ENCODE peak calls at places on chromosomes 16 and 17, in seven cellular contexts. S is mesenchymal stem cell, Z is fibroblast of mammary gland, T is MG63, R is choroid plexus epithelial cell, N is heart left ventricle, G is astrocyte of the cerebellum. M is an unnamed sample.
A peak's percentile ranks its signal among the peaks of the same experiment; 100 is the strongest.

GRCh38 chr17:45143767-45144198 is 4.5 kb upstream of the HEXIM1 start:
- DNase-seq in S (peak; percentile 57), Z (peak; percentile 92), T (peak; percentile 81), R (peak; percentile 85), N (peak; percentile 95), G (no peak), M (no peak)

GRCh38 chr16:21593530-21594289 is 5.7 kb upstream of the METTL9 start:
- DNase-seq in S (no peak), Z (no peak), T (no peak), R (no peak), N (no peak), G (no peak), M (no peak)

GRCh38 chr17:51128089-51128488 is 7.4 kb upstream of the SPAG9 start:
- DNase-seq in S (peak; percentile 45), Z (no peak), T (no peak), R (no peak), N (no peak), G (no peak), M (no peak)

GRCh38 chr16:12349950-12350842 is 373.7 kb downstream of the SNX29 start:
- DNase-seq in S (no peak), Z (no peak), T (no peak), R (no peak), N (no peak), G (no peak), M (no peak)

GRCh38 chr16:3087836-3088235 is 11.3 kb downstream of the ZSCAN10 start:
- DNase-seq in S (no peak), Z (no peak), T (no peak), R (no peak), N (peak; percentile 73), G (no peak), M (no peak)

GRCh38 chr17:63140255-63140654 is 174.2 kb downstream of the TANC2 start:
- DNase-seq in S (peak; percentile 66), Z (peak; percentile 57), T (no peak), R (peak; percentile 77), N (no peak), G (peak; percentile 9), M (no peak)

GRCh38 chr17:31085563-31085962 is 9.2 kb upstream of the NF1 start:
- DNase-seq in S (peak; percentile 87), Z (peak; percentile 84), T (peak; percentile 46), R (peak; percentile 83), N (no peak), G (no peak), M (no peak)

GRCh38 chr16:12901204-12901596 is 198 bp upstream of the SHISA9 start:
- DNase-seq in S (no peak), Z (no peak), T (no peak), R (peak; percentile 1), N (no peak), G (no peak), M (no peak)

GRCh38 chr17:81345211-81346089 is 49.8 kb upstream of the BAHCC1 start:
- DNase-seq in S (peak; percentile 90), Z (peak; percentile 87), T (peak; percentile 97), R (peak; percentile 92), N (peak; percentile 94), G (peak; percentile 70), M (peak; percentile 31)

GRCh38 chr16:19071811-19072777 is 4.7 kb downstream of the COQ7 start:
- DNase-seq in S (peak; percentile 68), Z (peak; percentile 58), T (peak; percentile 56), R (peak; percentile 75), N (peak; percentile 53), G (no peak), M (peak; percentile 38)

GRCh38 chr16:57194512-57194911 is 8.4 kb downstream of the RSPRY1 start:
- DNase-seq in S (peak; percentile 95), Z (peak; percentile 91), T (peak; percentile 64), R (peak; percentile 96), N (no peak), G (peak; percentile 83), M (no peak)

GRCh38 chr16:17224859-17225258 is 245.9 kb downstream of the XYLT1 start:
- DNase-seq in S (no peak), Z (peak; percentile 94), T (peak; percentile 50), R (peak; percentile 1), N (peak; percentile 64), G (peak; percentile 74), M (no peak)

GRCh38 chr16:27243725-27244362 is 24.7 kb downstream of the NSMCE1 start:
- DNase-seq in S (no peak), Z (no peak), T (no peak), R (no peak), N (no peak), G (no peak), M (no peak)

GRCh38 chr17:39730095-39730921 is at the start of gene MIEN1:
- DNase-seq in S (peak; percentile 82), Z (peak; percentile 67), T (peak; percentile 86), R (peak; percentile 82), N (peak; percentile 94), G (peak; percentile 34), M (peak; percentile 97)

GRCh38 chr17:79947351-79948031 is 88.2 kb downstream of the TBC1D16 start:
- DNase-seq in S (no peak), Z (peak; percentile 92), T (no peak), R (peak; percentile 89), N (peak; percentile 19), G (peak; percentile 92), M (no peak)

GRCh38 chr17:69269174-69269998 is 40.8 kb upstream of the ABCA10 start:
- DNase-seq in S (peak; percentile 14), Z (peak; percentile 62), T (peak; percentile 2), R (peak; percentile 86), N (no peak), G (peak; percentile 6), M (no peak)

GRCh38 chr17:55210292-55210691 is 54.5 kb upstream of the HLF start:
- DNase-seq in S (no peak), Z (no peak), T (no peak), R (no peak), N (no peak), G (no peak), M (no peak)

GRCh38 chr17:14334261-14334860 is 33.5 kb downstream of the HS3ST3B1 start:
- DNase-seq in S (peak; percentile 59), Z (no peak), T (no peak), R (peak; percentile 70), N (no peak), G (no peak), M (no peak)

GRCh38 chr17:73972901-73973300 is 230.6 kb upstream of the RPL38 start:
- DNase-seq in S (no peak), Z (no peak), T (no peak), R (no peak), N (no peak), G (no peak), M (no peak)

GRCh38 chr17:4204676-4205075 is 59.1 kb downstream of the ANKFY1 start:
- DNase-seq in S (peak; percentile 52), Z (peak; percentile 99), T (peak; percentile 93), R (peak; percentile 92), N (no peak), G (peak; percentile 82), M (no peak)

GRCh38 chr17:6981426-6981825 is 14.4 kb upstream of the ALOX12 start:
- DNase-seq in S (no peak), Z (no peak), T (no peak), R (no peak), N (no peak), G (no peak), M (no peak)

GRCh38 chr17:44522883-44523671 is 19.9 kb upstream of the GPATCH8 start:
- DNase-seq in S (peak; percentile 58), Z (peak; percentile 70), T (peak; percentile 74), R (peak; percentile 80), N (peak; percentile 73), G (no peak), M (no peak)

GRCh38 chr16:79707867-79708266 is 107.3 kb upstream of the MAF start:
- DNase-seq in S (no peak), Z (peak; percentile 58), T (peak; percentile 85), R (no peak), N (peak; percentile 73), G (no peak), M (no peak)

GRCh38 chr16:85222151-85222863 is 110.0 kb upstream of the CIBAR2 start:
- DNase-seq in S (no peak), Z (no peak), T (no peak), R (peak; percentile 61), N (no peak), G (no peak), M (no peak)

M was measured in T-helper 9 cell.